ENCODE peak calls at places on chromosomes 1 and 21, in six cellular contexts. C, M, X, K, W and E are unnamed samples.

GRCh38 chr1:203453016-203453415 is 22.6 kb upstream of the PRELP start:
- DNase-seq in C (no peak), M (no peak), X (no peak), K (peak; percentile 32), W (no peak), E (no peak)

GRCh38 chr1:52139817-52140540 is 1.9 kb upstream of the ZFYVE9 start:
- DNase-seq in C (peak; percentile 88), M (no peak), X (peak; percentile 22), K (no peak), W (no peak), E (no peak)

GRCh38 chr1:55582078-55582477 is 366.9 kb upstream of the USP24 start:
- DNase-seq in C (no peak), M (no peak), X (no peak), K (no peak), W (no peak), E (no peak)

GRCh38 chr1:56435434-56436337 is 143.7 kb downstream of the PLPP3 start:
- DNase-seq in C (no peak), M (no peak), X (no peak), K (no peak), W (no peak), E (no peak)

GRCh38 chr21:39564200-39564599 is 48.5 kb upstream of the B3GALT5 start:
- DNase-seq in C (no peak), M (no peak), X (no peak), K (no peak), W (no peak), E (no peak)

GRCh38 chr21:36859744-36860501 is 106.5 kb downstream of the HLCS start:
- DNase-seq in C (peak; percentile 29), M (peak; percentile 33), X (peak; percentile 70), K (peak; percentile 89), W (peak; percentile 86), E (peak; percentile 72)

GRCh38 chr1:22043175-22043769 is 9.2 kb upstream of the CDC42 start:
- DNase-seq in C (no peak), M (no peak), X (no peak), K (peak; percentile 55), W (no peak), E (no peak)

GRCh38 chr1:52158218-52158617 is 16.3 kb downstream of the ZFYVE9 start:
- DNase-seq in C (no peak), M (no peak), X (no peak), K (no peak), W (no peak), E (no peak)

GRCh38 chr1:8363764-8364301 is 45.9 kb downstream of the SLC45A1 start:
- DNase-seq in C (no peak), M (no peak), X (peak; percentile 39), K (no peak), W (no peak), E (peak; percentile 57)

GRCh38 chr21:45387506-45387905 is 17.5 kb upstream of the COL18A1 start:
- DNase-seq in C (no peak), M (no peak), X (peak; percentile 18), K (peak; percentile 41), W (peak; percentile 30), E (no peak)

GRCh38 chr21:36188081-36188681 is 31.6 kb downstream of the DOP1B start:
- DNase-seq in C (no peak), M (no peak), X (no peak), K (peak; percentile 40), W (peak; percentile 68), E (no peak)

GRCh38 chr1:186845581-186846210 is 16.9 kb downstream of the PLA2G4A start:
- DNase-seq in C (no peak), M (no peak), X (no peak), K (no peak), W (no peak), E (no peak)

GRCh38 chr1:38898653-38899230 is 17.4 kb upstream of the GJA9 start:
- DNase-seq in C (no peak), M (no peak), X (no peak), K (no peak), W (no peak), E (no peak)

GRCh38 chr1:155979525-155980343 is 1.4 kb upstream of the ARHGEF2 start:
- DNase-seq in C (no peak), M (peak; percentile 94), X (peak; percentile 70), K (peak; percentile 82), W (no peak), E (no peak)

GRCh38 chr1:150562384-150563339 is 13.5 kb downstream of the ADAMTSL4 start:
- DNase-seq in C (no peak), M (peak; percentile 100), X (peak; percentile 54), K (peak; percentile 92), W (no peak), E (peak; percentile 69)

GRCh38 chr1:93814059-93814794 is 64.8 kb downstream of the DNTTIP2 start:
- DNase-seq in C (peak; percentile 89), M (peak; percentile 50), X (peak; percentile 40), K (no peak), W (no peak), E (no peak)

GRCh38 chr1:25502957-25503356 is 40.4 kb upstream of the LDLRAP1 start:
- DNase-seq in C (no peak), M (no peak), X (no peak), K (no peak), W (no peak), E (no peak)

GRCh38 chr1:155940993-155941844 is at the start of gene RXFP4:
- DNase-seq in C (no peak), M (peak; percentile 48), X (no peak), K (peak; percentile 74), W (peak; percentile 82), E (no peak)

GRCh38 chr1:110346690-110347089 is 7.5 kb downstream of the RBM15 start:
- DNase-seq in C (no peak), M (no peak), X (no peak), K (no peak), W (no peak), E (no peak)

GRCh38 chr1:203296456-203297073 is 8.8 kb upstream of the BTG2 start:
- DNase-seq in C (no peak), M (no peak), X (peak; percentile 62), K (no peak), W (peak; percentile 20), E (no peak)

GRCh38 chr1:167223144-167224103 is 2.7 kb downstream of the POU2F1 start:
- DNase-seq in C (peak; percentile 36), M (no peak), X (peak; percentile 21), K (no peak), W (no peak), E (no peak)

GRCh38 chr21:27505516-27505915 is 538.6 kb upstream of the ADAMTS5 start:
- DNase-seq in C (peak; percentile 61), M (no peak), X (no peak), K (no peak), W (no peak), E (no peak)

GRCh38 chr21:45509566-45510465 is 32.4 kb downstream of the SLC19A1 start:
- DNase-seq in C (no peak), M (no peak), X (no peak), K (peak; percentile 77), W (peak; percentile 62), E (peak; percentile 12)

GRCh38 chr1:28458237-28459228 is 47.3 kb upstream of the RCC1 start:
- DNase-seq in C (no peak), M (no peak), X (no peak), K (no peak), W (no peak), E (no peak)

GRCh38 chr21:39484711-39485264 is 33.0 kb downstream of the SH3BGR start:
- DNase-seq in C (no peak), M (no peak), X (no peak), K (no peak), W (no peak), E (no peak)

GRCh38 chr1:12454406-12455391 is 163.3 kb downstream of the DHRS3 start:
- DNase-seq in C (peak; percentile 52), M (no peak), X (peak; percentile 42), K (no peak), W (no peak), E (peak; percentile 80)

GRCh38 chr1:48227165-48228013 is 4.9 kb downstream of the SLC5A9 start:
- DNase-seq in C (no peak), M (peak; percentile 12), X (no peak), K (peak; percentile 83), W (no peak), E (no peak)

GRCh38 chr21:34072145-34073031 is 990 bp upstream of the MRPS6 start:
- DNase-seq in C (no peak), M (no peak), X (peak; percentile 43), K (no peak), W (no peak), E (peak; percentile 80)

GRCh38 chr1:30746212-30747027 is 11.2 kb downstream of the LAPTM5 start:
- DNase-seq in C (no peak), M (peak; percentile 69), X (no peak), K (peak; percentile 74), W (no peak), E (no peak)

DNA sequence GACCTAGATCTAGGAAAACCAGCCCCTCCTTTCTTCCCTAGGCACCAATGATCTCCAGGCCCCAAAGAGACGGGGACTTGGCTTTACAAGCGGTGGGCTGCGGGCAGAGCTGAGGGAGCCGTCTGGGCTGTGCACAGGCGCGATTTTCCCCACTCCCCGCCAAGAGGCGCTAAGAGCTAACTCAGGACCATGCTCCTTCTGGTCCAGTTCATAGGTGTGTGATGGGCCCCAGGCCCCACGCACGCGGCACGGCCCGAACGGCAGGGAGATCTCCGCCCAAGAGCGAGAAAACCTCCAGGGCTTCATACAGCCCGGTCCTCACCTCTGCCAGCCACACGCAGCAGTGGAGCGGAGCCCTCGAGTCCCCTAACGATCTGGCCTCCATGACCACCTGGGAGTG is 7.5 kb upstream of the GPR153 start:
- DNase-seq in C (no peak), M (no peak), X (no peak), K (no peak), W (no peak), E (no peak)
- H3K4me1 ChIP-seq in C (peaks cover 19% of the 10 kb centered on the region), M (no peaks in the 10 kb centered on the region), X (peaks cover 4% of the 10 kb centered on the region), K (peaks cover 6% of the 10 kb centered on the region), W (no peaks in the 10 kb centered on the region), E (peaks cover 2% of the 10 kb centered on the region)

GRCh38 chr1:228149341-228150020 is at the start of gene GJC2:
- DNase-seq in C (peak; percentile 33), M (no peak), X (peak; percentile 73), K (no peak), W (peak; percentile 63), E (no peak)
- H3K4me3 ChIP-seq in C (peak within 1 kb of the TSS; percentile 30), M (no peak within 1 kb of the TSS), X (peak within 1 kb of the TSS; percentile 29), K (no peak within 1 kb of the TSS), W (peak within 1 kb of the TSS; percentile 44), E (peak within 1 kb of the TSS; percentile 27)

GRCh38 chr21:15841856-15842564 is 112.2 kb downstream of the USP25 start:
- DNase-seq in C (peak; percentile 72), M (no peak), X (no peak), K (no peak), W (no peak), E (no peak)
- TF ChIP-seq CTCF in C (no peak), M (no peak), X (no peak), K (no peak), W (no peak), E (no peak)

DNA sequence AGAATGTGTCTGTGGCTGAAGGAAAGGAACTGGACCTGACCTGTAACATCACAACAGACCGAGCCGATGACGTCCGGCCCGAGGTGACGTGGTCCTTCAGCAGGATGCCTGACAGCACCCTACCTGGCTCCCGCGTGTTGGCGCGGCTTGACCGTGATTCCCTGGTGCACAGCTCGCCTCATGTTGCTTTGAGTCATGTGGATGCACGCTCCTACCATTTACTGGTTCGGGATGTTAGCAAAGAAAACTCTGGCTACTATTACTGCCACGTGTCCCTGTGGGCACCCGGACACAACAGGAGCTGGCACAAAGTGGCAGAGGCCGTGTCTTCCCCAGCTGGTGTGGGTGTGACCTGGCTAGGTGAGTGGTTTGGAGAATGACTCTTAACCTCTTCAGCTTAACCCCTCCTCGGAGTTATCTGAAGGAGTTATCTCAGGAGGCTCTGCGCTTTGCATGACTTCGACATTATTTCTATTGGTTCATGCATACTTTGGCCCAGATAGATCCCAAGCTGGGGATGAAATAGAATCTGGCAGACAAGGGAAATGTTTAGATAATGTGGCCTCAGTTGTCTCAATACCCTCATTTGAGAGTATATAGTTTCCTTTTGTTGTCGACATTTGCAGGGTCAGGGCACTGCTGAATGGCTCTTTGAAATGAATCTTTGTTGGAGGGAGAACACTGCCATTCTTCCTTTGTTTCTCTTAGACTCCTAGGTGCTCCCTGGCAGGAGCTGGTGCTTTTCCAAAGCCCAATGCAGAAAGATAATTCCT is 39.7 kb downstream of the PTGFRN start:
- DNase-seq in C (no peak), M (no peak), X (no peak), K (no peak), W (no peak), E (peak; percentile 18)
- H3K4me1 ChIP-seq in C (no peaks in the 10 kb centered on the region), M (no peaks in the 10 kb centered on the region), X (no peaks in the 10 kb centered on the region), K (no peaks in the 10 kb centered on the region), W (peaks cover 4% of the 10 kb centered on the region), E (no peaks in the 10 kb centered on the region)